ENCODE peak calls at places on chromosomes 11 and 22, in six cellular contexts. One of them, this sample, is unnamed.

GRCh38 chr11:2693271-2693833 is 6.4 kb downstream of the KCNQ1OT1 start:
- DNase-seq in mucosa of descending colon: no peak
- DNase-seq in HFF-Myc: no peak
- DNase-seq in hepatocyte: no peak
- DNase-seq in AG10803: no peak
- DNase-seq in astrocyte of the spinal cord: no peak
- DNase-seq in this sample: no peak

GRCh38 chr11:69393178-69393832 is 88.2 kb upstream of the LINC01488 start:
- DNase-seq in mucosa of descending colon: no peak
- DNase-seq in HFF-Myc: no peak
- DNase-seq in hepatocyte: no peak
- DNase-seq in AG10803: no peak
- DNase-seq in astrocyte of the spinal cord: no peak
- DNase-seq in this sample: no peak

GRCh38 chr11:82995754-82996398 is 75.8 kb downstream of the RAB30 start:
- DNase-seq in mucosa of descending colon: no peak
- DNase-seq in HFF-Myc: peak; percentile 35
- DNase-seq in hepatocyte: no peak
- DNase-seq in AG10803: peak; percentile 73
- DNase-seq in astrocyte of the spinal cord: peak; percentile 49
- DNase-seq in this sample: peak; percentile 73

GRCh38 chr11:79437274-79437980 is 3.4 kb downstream of the TENM4 start:
- DNase-seq in mucosa of descending colon: peak; percentile 59
- DNase-seq in HFF-Myc: no peak
- DNase-seq in hepatocyte: peak; percentile 80
- DNase-seq in AG10803: no peak
- DNase-seq in astrocyte of the spinal cord: peak; percentile 71
- DNase-seq in this sample: no peak

GRCh38 chr11:61091373-61092279 is 10.7 kb upstream of the CD5 start:
- DNase-seq in mucosa of descending colon: no peak
- DNase-seq in HFF-Myc: peak; percentile 24
- DNase-seq in hepatocyte: no peak
- DNase-seq in AG10803: peak; percentile 24
- DNase-seq in astrocyte of the spinal cord: peak; percentile 5
- DNase-seq in this sample: peak; percentile 72

GRCh38 chr11:112343368-112344039 is 82.8 kb upstream of the PLET1 start:
- DNase-seq in mucosa of descending colon: no peak
- DNase-seq in HFF-Myc: no peak
- DNase-seq in hepatocyte: no peak
- DNase-seq in AG10803: no peak
- DNase-seq in astrocyte of the spinal cord: peak; percentile 29
- DNase-seq in this sample: peak; percentile 14

GRCh38 chr11:14310696-14311095 is 48.3 kb downstream of the RRAS2 start:
- DNase-seq in mucosa of descending colon: no peak
- DNase-seq in HFF-Myc: peak; percentile 36
- DNase-seq in hepatocyte: no peak
- DNase-seq in AG10803: peak; percentile 89
- DNase-seq in astrocyte of the spinal cord: no peak
- DNase-seq in this sample: no peak

GRCh38 chr11:117519170-117519569 is 191.5 kb downstream of the CEP164 start:
- DNase-seq in mucosa of descending colon: no peak
- DNase-seq in HFF-Myc: no peak
- DNase-seq in hepatocyte: peak; percentile 78
- DNase-seq in AG10803: no peak
- DNase-seq in astrocyte of the spinal cord: no peak
- DNase-seq in this sample: no peak

GRCh38 chr22:50267591-50268390 is 2.4 kb downstream of the MAPK11 start:
- DNase-seq in mucosa of descending colon: peak; percentile 83
- DNase-seq in HFF-Myc: no peak
- DNase-seq in hepatocyte: peak; percentile 81
- DNase-seq in AG10803: peak; percentile 47
- DNase-seq in astrocyte of the spinal cord: peak; percentile 38
- DNase-seq in this sample: peak; percentile 32

GRCh38 chr22:37563153-37564081 is 3.1 kb downstream of the CDC42EP1 start:
- DNase-seq in mucosa of descending colon: peak; percentile 67
- DNase-seq in HFF-Myc: peak; percentile 62
- DNase-seq in hepatocyte: peak; percentile 90
- DNase-seq in AG10803: peak; percentile 94
- DNase-seq in astrocyte of the spinal cord: peak; percentile 96
- DNase-seq in this sample: peak; percentile 90

GRCh38 chr11:43567396-43567975 is 113.1 kb upstream of the HSD17B12 start:
- DNase-seq in mucosa of descending colon: no peak
- DNase-seq in HFF-Myc: peak; percentile 42
- DNase-seq in hepatocyte: peak; percentile 78
- DNase-seq in AG10803: peak; percentile 54
- DNase-seq in astrocyte of the spinal cord: peak; percentile 51
- DNase-seq in this sample: peak; percentile 50

GRCh38 chr11:17653606-17654005 is 65.8 kb upstream of the MYOD1 start:
- DNase-seq in mucosa of descending colon: no peak
- DNase-seq in HFF-Myc: no peak
- DNase-seq in hepatocyte: no peak
- DNase-seq in AG10803: no peak
- DNase-seq in astrocyte of the spinal cord: no peak
- DNase-seq in this sample: no peak

GRCh38 chr11:44179173-44179572 is 83.7 kb downstream of the EXT2 start:
- DNase-seq in mucosa of descending colon: no peak
- DNase-seq in HFF-Myc: no peak
- DNase-seq in hepatocyte: no peak
- DNase-seq in AG10803: peak; percentile 75
- DNase-seq in astrocyte of the spinal cord: peak; percentile 17
- DNase-seq in this sample: no peak

GRCh38 chr22:24434472-24435322 is 7.3 kb downstream of the ADORA2A start:
- DNase-seq in mucosa of descending colon: peak; percentile 51
- DNase-seq in HFF-Myc: no peak
- DNase-seq in hepatocyte: no peak
- DNase-seq in AG10803: no peak
- DNase-seq in astrocyte of the spinal cord: no peak
- DNase-seq in this sample: no peak

GRCh38 chr11:48210052-48210451 is 6.6 kb upstream of the OR4B1 start:
- DNase-seq in mucosa of descending colon: no peak
- DNase-seq in HFF-Myc: no peak
- DNase-seq in hepatocyte: no peak
- DNase-seq in AG10803: peak; percentile 20
- DNase-seq in astrocyte of the spinal cord: no peak
- DNase-seq in this sample: no peak

GRCh38 chr11:67033661-67034166 is 10.8 kb downstream of the SYT12 start:
- DNase-seq in mucosa of descending colon: no peak
- DNase-seq in HFF-Myc: peak; percentile 81
- DNase-seq in hepatocyte: no peak
- DNase-seq in AG10803: peak; percentile 99
- DNase-seq in astrocyte of the spinal cord: peak; percentile 96
- DNase-seq in this sample: peak; percentile 79

GRCh38 chr11:130831506-130832385 is 84.5 kb downstream of the SNX19 start:
- DNase-seq in mucosa of descending colon: no peak
- DNase-seq in HFF-Myc: peak; percentile 89
- DNase-seq in hepatocyte: peak; percentile 52
- DNase-seq in AG10803: no peak
- DNase-seq in astrocyte of the spinal cord: no peak
- DNase-seq in this sample: peak; percentile 39

GRCh38 chr22:28514314-28514713 is 165.3 kb downstream of the TTC28 start:
- DNase-seq in mucosa of descending colon: no peak
- DNase-seq in HFF-Myc: no peak
- DNase-seq in hepatocyte: no peak
- DNase-seq in AG10803: peak; percentile 15
- DNase-seq in astrocyte of the spinal cord: no peak
- DNase-seq in this sample: no peak

GRCh38 chr11:123429851-123430735 is at the start of gene GRAMD1B:
- DNase-seq in mucosa of descending colon: peak; percentile 71
- DNase-seq in HFF-Myc: no peak
- DNase-seq in hepatocyte: peak; percentile 77
- DNase-seq in AG10803: peak; percentile 83
- DNase-seq in astrocyte of the spinal cord: peak; percentile 84
- DNase-seq in this sample: peak; percentile 6

GRCh38 chr11:30424336-30424735 is 101.4 kb downstream of the ARL14EP start:
- DNase-seq in mucosa of descending colon: no peak
- DNase-seq in HFF-Myc: no peak
- DNase-seq in hepatocyte: no peak
- DNase-seq in AG10803: no peak
- DNase-seq in astrocyte of the spinal cord: no peak
- DNase-seq in this sample: no peak

GRCh38 chr11:58965246-58965985 is 26.1 kb downstream of the GLYATL1 start:
- DNase-seq in mucosa of descending colon: no peak
- DNase-seq in HFF-Myc: no peak
- DNase-seq in hepatocyte: no peak
- DNase-seq in AG10803: peak; percentile 70
- DNase-seq in astrocyte of the spinal cord: no peak
- DNase-seq in this sample: peak; percentile 46

GRCh38 chr22:46612341-46612903 is 7.8 kb upstream of the GRAMD4 start:
- DNase-seq in mucosa of descending colon: peak; percentile 51
- DNase-seq in HFF-Myc: no peak
- DNase-seq in hepatocyte: no peak
- DNase-seq in AG10803: no peak
- DNase-seq in astrocyte of the spinal cord: no peak
- DNase-seq in this sample: no peak

GRCh38 chr11:539971-540481 is 2.7 kb downstream of the LRRC56 start:
- DNase-seq in mucosa of descending colon: no peak
- DNase-seq in HFF-Myc: no peak
- DNase-seq in hepatocyte: peak; percentile 2
- DNase-seq in AG10803: no peak
- DNase-seq in astrocyte of the spinal cord: no peak
- DNase-seq in this sample: no peak
- H3K4me3 ChIP-seq in mucosa of descending colon: no peak overlapping the region
- H3K4me3 ChIP-seq in HFF-Myc: no peak overlapping the region
- H3K4me3 ChIP-seq in hepatocyte: no peak overlapping the region
- H3K4me3 ChIP-seq in AG10803: no peak overlapping the region
- H3K4me3 ChIP-seq in astrocyte of the spinal cord: no peak overlapping the region
- H3K4me3 ChIP-seq in this sample: no peak overlapping the region

DNA sequence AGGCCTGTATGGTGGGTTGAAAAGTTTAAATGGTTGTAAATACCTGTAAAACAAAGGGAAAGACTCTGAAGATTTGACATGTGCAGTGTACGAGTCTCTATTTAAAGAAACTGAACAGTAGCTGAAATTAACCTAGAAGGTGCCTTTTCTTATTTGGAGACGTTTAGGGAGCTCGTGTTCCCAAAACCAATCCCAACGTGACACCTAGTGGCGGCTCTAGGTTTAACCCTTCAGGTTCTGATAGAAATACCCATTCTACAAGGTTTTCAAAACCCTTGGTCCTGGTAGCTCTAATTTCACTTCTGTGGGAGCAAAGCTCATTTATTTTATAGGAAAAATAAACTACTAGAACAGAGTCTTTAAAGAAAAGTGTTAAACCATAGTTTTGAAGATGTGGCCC is 258.3 kb downstream of the LRRC4C start:
- DNase-seq in mucosa of descending colon: no peak
- DNase-seq in HFF-Myc: peak; percentile 3
- DNase-seq in hepatocyte: peak; percentile 49
- DNase-seq in AG10803: no peak
- DNase-seq in astrocyte of the spinal cord: peak; percentile 30
- DNase-seq in this sample: peak; percentile 44
- TF ChIP-seq CTCF in mucosa of descending colon: no peak
- TF ChIP-seq CTCF in HFF-Myc: peak; percentile 44
- TF ChIP-seq CTCF in hepatocyte: peak; percentile 61
- TF ChIP-seq CTCF in AG10803: peak; percentile 33
- TF ChIP-seq CTCF in astrocyte of the spinal cord: peak; percentile 40
- TF ChIP-seq CTCF in this sample: peak; percentile 72

GRCh38 chr22:25449781-25450317 is 114.6 kb upstream of the GRK3 start:
- DNase-seq in mucosa of descending colon: no peak
- DNase-seq in HFF-Myc: no peak
- DNase-seq in hepatocyte: no peak
- DNase-seq in AG10803: peak; percentile 21
- DNase-seq in astrocyte of the spinal cord: no peak
- DNase-seq in this sample: peak; percentile 46
- H3K4me3 ChIP-seq in mucosa of descending colon: no peak overlapping the region
- H3K4me3 ChIP-seq in HFF-Myc: peak overlapping the region; percentile 89
- H3K4me3 ChIP-seq in hepatocyte: no peak overlapping the region
- H3K4me3 ChIP-seq in AG10803: no peak overlapping the region
- H3K4me3 ChIP-seq in astrocyte of the spinal cord: no peak overlapping the region
- H3K4me3 ChIP-seq in this sample: no peak overlapping the region

GRCh38 chr11:65726660-65727059 is 6.1 kb upstream of the RNASEH2C start:
- DNase-seq in mucosa of descending colon: no peak
- DNase-seq in HFF-Myc: no peak
- DNase-seq in hepatocyte: no peak
- DNase-seq in AG10803: no peak
- DNase-seq in astrocyte of the spinal cord: no peak
- DNase-seq in this sample: no peak
- TF ChIP-seq CTCF in mucosa of descending colon: no peak
- TF ChIP-seq CTCF in HFF-Myc: peak; percentile 14
- TF ChIP-seq CTCF in hepatocyte: no peak
- TF ChIP-seq CTCF in AG10803: no peak
- TF ChIP-seq CTCF in astrocyte of the spinal cord: no peak
- TF ChIP-seq CTCF in this sample: no peak

GRCh38 chr11:120021391-120021953 is 116.4 kb downstream of the TRIM29 start:
- DNase-seq in mucosa of descending colon: no peak
- DNase-seq in HFF-Myc: no peak
- DNase-seq in hepatocyte: no peak
- DNase-seq in AG10803: no peak
- DNase-seq in astrocyte of the spinal cord: no peak
- DNase-seq in this sample: no peak
- H3K4me3 ChIP-seq in mucosa of descending colon: no peak overlapping the region
- H3K4me3 ChIP-seq in HFF-Myc: no peak overlapping the region
- H3K4me3 ChIP-seq in hepatocyte: no peak overlapping the region
- H3K4me3 ChIP-seq in AG10803: no peak overlapping the region
- H3K4me3 ChIP-seq in astrocyte of the spinal cord: no peak overlapping the region
- H3K4me3 ChIP-seq in this sample: no peak overlapping the region